ENCODE peak calls at places on chromosomes 3 and 15, in six cellular contexts. One of them, this sample, is unnamed.

GRCh38 chr3:101842245-101842934 is 6.9 kb upstream of the NFKBIZ start:
- DNase-seq in GM06990: no peak
- DNase-seq in fibroblast of mammary gland: no peak
- DNase-seq in HL-60: no peak
- DNase-seq in osteoblast: no peak
- DNase-seq in astrocyte of the spinal cord: no peak
- DNase-seq in this sample: no peak

GRCh38 chr3:196803891-196804468 is 63.7 kb upstream of the SENP5 start:
- DNase-seq in GM06990: no peak
- DNase-seq in fibroblast of mammary gland: peak; percentile 37
- DNase-seq in HL-60: no peak
- DNase-seq in osteoblast: no peak
- DNase-seq in astrocyte of the spinal cord: no peak
- DNase-seq in this sample: no peak

GRCh38 chr3:13896473-13897154 is 16.7 kb upstream of the WNT7A start:
- DNase-seq in GM06990: peak; percentile 26
- DNase-seq in fibroblast of mammary gland: peak; percentile 59
- DNase-seq in HL-60: peak; percentile 4
- DNase-seq in osteoblast: peak; percentile 87
- DNase-seq in astrocyte of the spinal cord: peak; percentile 51
- DNase-seq in this sample: no peak

GRCh38 chr15:59372352-59373211 is at the start of gene MYO1E:
- DNase-seq in GM06990: peak; percentile 80
- DNase-seq in fibroblast of mammary gland: peak; percentile 97
- DNase-seq in HL-60: peak; percentile 61
- DNase-seq in osteoblast: peak; percentile 99
- DNase-seq in astrocyte of the spinal cord: peak; percentile 97
- DNase-seq in this sample: peak; percentile 56

GRCh38 chr3:140898340-140899180 is 43.1 kb upstream of the SLC25A36 start:
- DNase-seq in GM06990: peak; percentile 10
- DNase-seq in fibroblast of mammary gland: peak; percentile 90
- DNase-seq in HL-60: peak; percentile 22
- DNase-seq in osteoblast: peak; percentile 77
- DNase-seq in astrocyte of the spinal cord: peak; percentile 90
- DNase-seq in this sample: no peak

GRCh38 chr3:109806929-109807328 is 469.6 kb upstream of the DPPA4 start:
- DNase-seq in GM06990: peak; percentile 24
- DNase-seq in fibroblast of mammary gland: peak; percentile 40
- DNase-seq in HL-60: peak; percentile 83
- DNase-seq in osteoblast: no peak
- DNase-seq in astrocyte of the spinal cord: peak; percentile 33
- DNase-seq in this sample: no peak

GRCh38 chr15:23411841-23412240 is 35.2 kb downstream of the GOLGA6L2 start:
- DNase-seq in GM06990: no peak
- DNase-seq in fibroblast of mammary gland: no peak
- DNase-seq in HL-60: no peak
- DNase-seq in osteoblast: no peak
- DNase-seq in astrocyte of the spinal cord: no peak
- DNase-seq in this sample: no peak

GRCh38 chr3:71466483-71466882 is 117.0 kb downstream of the FOXP1 start:
- DNase-seq in GM06990: no peak
- DNase-seq in fibroblast of mammary gland: peak; percentile 14
- DNase-seq in HL-60: no peak
- DNase-seq in osteoblast: no peak
- DNase-seq in astrocyte of the spinal cord: no peak
- DNase-seq in this sample: no peak

GRCh38 chr3:128167646-128167972 is 14.3 kb downstream of the EEFSEC start:
- DNase-seq in GM06990: no peak
- DNase-seq in fibroblast of mammary gland: no peak
- DNase-seq in HL-60: no peak
- DNase-seq in osteoblast: no peak
- DNase-seq in astrocyte of the spinal cord: no peak
- DNase-seq in this sample: no peak

GRCh38 chr3:128163432-128163831 is 10.2 kb downstream of the EEFSEC start:
- DNase-seq in GM06990: no peak
- DNase-seq in fibroblast of mammary gland: no peak
- DNase-seq in HL-60: no peak
- DNase-seq in osteoblast: no peak
- DNase-seq in astrocyte of the spinal cord: no peak
- DNase-seq in this sample: no peak

GRCh38 chr3:128167973-128168674 is 14.8 kb downstream of the EEFSEC start:
- DNase-seq in GM06990: no peak
- DNase-seq in fibroblast of mammary gland: no peak
- DNase-seq in HL-60: no peak
- DNase-seq in osteoblast: no peak
- DNase-seq in astrocyte of the spinal cord: peak; percentile 18
- DNase-seq in this sample: no peak

GRCh38 chr3:128168830-128169229 is 15.5 kb downstream of the EEFSEC start:
- DNase-seq in GM06990: no peak
- DNase-seq in fibroblast of mammary gland: no peak
- DNase-seq in HL-60: no peak
- DNase-seq in osteoblast: no peak
- DNase-seq in astrocyte of the spinal cord: no peak
- DNase-seq in this sample: no peak

GRCh38 chr3:128166971-128167453 is 13.7 kb downstream of the EEFSEC start:
- DNase-seq in GM06990: no peak
- DNase-seq in fibroblast of mammary gland: no peak
- DNase-seq in HL-60: no peak
- DNase-seq in osteoblast: no peak
- DNase-seq in astrocyte of the spinal cord: no peak
- DNase-seq in this sample: no peak
- TF ChIP-seq CTCF in GM06990: no peak
- TF ChIP-seq CTCF in fibroblast of mammary gland: no peak
- TF ChIP-seq CTCF in HL-60: no peak
- TF ChIP-seq CTCF in osteoblast: no peak
- TF ChIP-seq CTCF in astrocyte of the spinal cord: no peak
- TF ChIP-seq CTCF in this sample: no peak

GRCh38 chr15:83565553-83566159 is 88.3 kb upstream of the ADAMTSL3 start:
- DNase-seq in GM06990: no peak
- DNase-seq in fibroblast of mammary gland: peak; percentile 41
- DNase-seq in HL-60: no peak
- DNase-seq in osteoblast: peak; percentile 9
- DNase-seq in astrocyte of the spinal cord: peak; percentile 29
- DNase-seq in this sample: no peak
- TF ChIP-seq CTCF in GM06990: peak; percentile 76
- TF ChIP-seq CTCF in fibroblast of mammary gland: peak; percentile 66
- TF ChIP-seq CTCF in HL-60: peak; percentile 18
- TF ChIP-seq CTCF in osteoblast: peak; percentile 69
- TF ChIP-seq CTCF in astrocyte of the spinal cord: peak; percentile 64
- TF ChIP-seq CTCF in this sample: no peak

GRCh38 chr3:159265705-159266104 is 463.9 kb downstream of the MFSD1 start:
- DNase-seq in GM06990: no peak
- DNase-seq in fibroblast of mammary gland: no peak
- DNase-seq in HL-60: no peak
- DNase-seq in osteoblast: no peak
- DNase-seq in astrocyte of the spinal cord: no peak
- DNase-seq in this sample: no peak

GRCh38 chr3:159271799-159272512 is 470.1 kb downstream of the MFSD1 start:
- DNase-seq in GM06990: no peak
- DNase-seq in fibroblast of mammary gland: no peak
- DNase-seq in HL-60: no peak
- DNase-seq in osteoblast: no peak
- DNase-seq in astrocyte of the spinal cord: no peak
- DNase-seq in this sample: no peak

GRCh38 chr3:159263750-159264561 is 462.1 kb downstream of the MFSD1 start:
- DNase-seq in GM06990: peak; percentile 1
- DNase-seq in fibroblast of mammary gland: peak; percentile 52
- DNase-seq in HL-60: no peak
- DNase-seq in osteoblast: no peak
- DNase-seq in astrocyte of the spinal cord: peak; percentile 52
- DNase-seq in this sample: no peak

DNA sequence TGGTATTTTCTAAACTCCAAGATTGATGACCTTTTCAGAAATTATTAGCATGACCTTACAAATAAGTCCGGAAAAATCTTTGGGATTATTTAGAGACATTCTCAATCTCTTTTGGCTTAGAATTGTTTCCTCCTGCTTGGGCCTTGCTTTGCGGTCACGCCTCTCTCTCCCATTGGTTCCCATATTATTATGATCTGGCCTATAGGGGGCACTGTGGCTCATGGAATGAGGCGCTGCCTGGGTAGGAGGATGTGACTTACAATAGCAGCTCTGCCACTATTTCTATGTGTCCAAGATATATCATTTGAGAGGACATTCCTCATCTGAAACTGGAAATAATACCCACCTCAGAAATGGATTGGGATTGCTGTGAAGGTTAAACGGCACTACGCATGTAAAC is 464.9 kb downstream of the MFSD1 start:
- DNase-seq in GM06990: no peak
- DNase-seq in fibroblast of mammary gland: peak; percentile 41
- DNase-seq in HL-60: no peak
- DNase-seq in osteoblast: no peak
- DNase-seq in astrocyte of the spinal cord: peak; percentile 34
- DNase-seq in this sample: no peak
- TF ChIP-seq CTCF in GM06990: peak; percentile 50
- TF ChIP-seq CTCF in fibroblast of mammary gland: peak; percentile 46
- TF ChIP-seq CTCF in HL-60: no peak
- TF ChIP-seq CTCF in osteoblast: peak; percentile 51
- TF ChIP-seq CTCF in astrocyte of the spinal cord: peak; percentile 31
- TF ChIP-seq CTCF in this sample: no peak

GRCh38 chr15:38624248-38625214 is 59.9 kb upstream of the RASGRP1 start:
- DNase-seq in GM06990: no peak
- DNase-seq in fibroblast of mammary gland: no peak
- DNase-seq in HL-60: no peak
- DNase-seq in osteoblast: no peak
- DNase-seq in astrocyte of the spinal cord: no peak
- DNase-seq in this sample: no peak
- TF ChIP-seq CTCF in GM06990: peak; percentile 3
- TF ChIP-seq CTCF in fibroblast of mammary gland: no peak
- TF ChIP-seq CTCF in HL-60: no peak
- TF ChIP-seq CTCF in osteoblast: no peak
- TF ChIP-seq CTCF in astrocyte of the spinal cord: no peak
- TF ChIP-seq CTCF in this sample: no peak

GRCh38 chr15:36275656-36276055 is 303.8 kb upstream of the CDIN1 start:
- DNase-seq in GM06990: no peak
- DNase-seq in fibroblast of mammary gland: no peak
- DNase-seq in HL-60: no peak
- DNase-seq in osteoblast: no peak
- DNase-seq in astrocyte of the spinal cord: no peak
- DNase-seq in this sample: no peak

GRCh38 chr15:36282821-36283220 is 296.6 kb upstream of the CDIN1 start:
- DNase-seq in GM06990: no peak
- DNase-seq in fibroblast of mammary gland: no peak
- DNase-seq in HL-60: no peak
- DNase-seq in osteoblast: no peak
- DNase-seq in astrocyte of the spinal cord: no peak
- DNase-seq in this sample: no peak

DNA sequence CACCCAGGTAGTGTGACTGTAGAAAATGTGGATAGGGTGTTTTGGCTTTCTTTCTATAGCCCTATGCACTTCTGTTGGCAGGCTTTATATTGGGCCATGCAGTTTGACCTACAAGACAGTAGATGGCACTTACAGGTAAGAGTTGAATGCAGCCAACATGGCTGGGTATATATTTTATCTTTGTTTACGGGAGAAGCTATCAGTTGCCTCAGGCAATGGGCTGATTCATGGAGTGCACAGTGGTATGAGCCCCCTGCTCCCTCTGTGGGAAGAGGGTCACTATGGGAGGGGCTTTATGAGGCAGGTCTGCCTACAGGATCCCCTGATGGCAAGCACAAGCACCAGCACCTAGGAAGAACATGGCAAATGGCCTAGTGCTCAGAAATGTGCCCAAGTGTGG is 301.2 kb upstream of the CDIN1 start:
- DNase-seq in GM06990: no peak
- DNase-seq in fibroblast of mammary gland: peak; percentile 56
- DNase-seq in HL-60: no peak
- DNase-seq in osteoblast: no peak
- DNase-seq in astrocyte of the spinal cord: peak; percentile 20
- DNase-seq in this sample: no peak
- TF ChIP-seq CTCF in GM06990: no peak
- TF ChIP-seq CTCF in fibroblast of mammary gland: peak; percentile 45
- TF ChIP-seq CTCF in HL-60: peak; percentile 30
- TF ChIP-seq CTCF in osteoblast: peak; percentile 46
- TF ChIP-seq CTCF in astrocyte of the spinal cord: peak; percentile 22
- TF ChIP-seq CTCF in this sample: no peak

DNA sequence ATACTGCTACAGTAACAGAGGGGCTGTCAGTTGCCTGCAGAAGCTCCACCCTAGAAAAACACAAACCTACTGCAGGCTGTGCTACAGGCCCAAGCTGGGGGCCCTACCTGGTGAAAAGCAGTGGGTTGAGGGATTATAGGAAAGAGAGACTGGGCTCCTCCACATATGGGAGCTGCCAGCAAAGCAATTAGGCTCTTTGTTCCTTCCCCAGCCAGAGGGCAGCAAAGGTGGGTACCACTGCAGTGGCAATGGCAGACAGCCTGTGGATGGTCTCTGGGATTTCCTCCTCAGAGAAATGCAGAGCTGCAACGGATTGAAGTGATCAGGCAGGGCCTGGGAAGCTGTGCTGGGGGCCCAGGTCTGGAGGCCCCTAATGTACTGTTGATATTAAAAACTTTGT is 19.1 kb upstream of the DNAAF4 start:
- DNase-seq in GM06990: no peak
- DNase-seq in fibroblast of mammary gland: no peak
- DNase-seq in HL-60: no peak
- DNase-seq in osteoblast: no peak
- DNase-seq in astrocyte of the spinal cord: no peak
- DNase-seq in this sample: no peak
- TF ChIP-seq CTCF in GM06990: no peak
- TF ChIP-seq CTCF in fibroblast of mammary gland: no peak
- TF ChIP-seq CTCF in HL-60: no peak
- TF ChIP-seq CTCF in osteoblast: no peak
- TF ChIP-seq CTCF in astrocyte of the spinal cord: no peak
- TF ChIP-seq CTCF in this sample: no peak

GRCh38 chr15:38991126-38991525 is 426.5 kb upstream of the RASGRP1 start:
- DNase-seq in GM06990: no peak
- DNase-seq in fibroblast of mammary gland: peak; percentile 74
- DNase-seq in HL-60: no peak
- DNase-seq in osteoblast: peak; percentile 58
- DNase-seq in astrocyte of the spinal cord: peak; percentile 51
- DNase-seq in this sample: no peak
- TF ChIP-seq CTCF in GM06990: peak; percentile 18
- TF ChIP-seq CTCF in fibroblast of mammary gland: peak; percentile 73
- TF ChIP-seq CTCF in HL-60: no peak
- TF ChIP-seq CTCF in osteoblast: peak; percentile 64
- TF ChIP-seq CTCF in astrocyte of the spinal cord: peak; percentile 56
- TF ChIP-seq CTCF in this sample: no peak

This sample was measured in omental fat pad.